ENCODE peak calls at places on chromosomes 13 and 19, in ten cellular contexts. B is BJ, Y is epithelial cell of proximal tubule, G is endothelial cell of umbilical vein, V is prostate gland, J is brain microvascular endothelial cell, F is OCI-LY7, I is left lung, X is tibial nerve, C is lung. R is an unnamed sample.

GRCh38 chr13:27194895-27195764 is 23.5 kb upstream of the USP12 start:
- DNase-seq in V (no peak), F (no peak), J (peak), C (no peak), G (peak), Y (peak), B (peak), I (no peak), X (no peak), R (peak)

GRCh38 chr13:90951663-90952062 is 395.8 kb upstream of the MIR17HG start:
- DNase-seq in I (no peak), G (no peak), V (no peak), X (no peak), Y (no peak), F (no peak), J (no peak), B (no peak), C (no peak), R (no peak)

GRCh38 chr13:35720690-35721554 is 244.4 kb upstream of the MAB21L1 start:
- DNase-seq in Y (no peak), I (no peak), V (peak), J (peak), G (peak), X (peak), F (peak), B (no peak), C (peak), R (no peak)

GRCh38 chr19:31541396-31541795 is 192.2 kb upstream of the TSHZ3 start:
- DNase-seq in Y (no peak), C (no peak), J (no peak), F (no peak), X (no peak), B (no peak), I (no peak), V (no peak), G (no peak), R (no peak)

GRCh38 chr19:16587031-16588023 is 15.1 kb upstream of the SLC35E1 start:
- DNase-seq in I (peak), C (peak), X (peak), F (peak), G (no peak), J (peak), Y (no peak), B (no peak), V (no peak), R (no peak)

GRCh38 chr13:102693781-102694180 is 1.1 kb downstream of the METTL21C start:
- DNase-seq in F (no peak), Y (no peak), C (no peak), B (peak), G (peak), I (no peak), V (no peak), J (no peak), X (no peak), R (peak)

GRCh38 chr13:51728972-51729371 is 75.0 kb downstream of the DHRS12 start:
- DNase-seq in B (no peak), F (no peak), C (no peak), Y (no peak), X (no peak), J (peak), V (no peak), I (no peak), G (no peak), R (peak)

GRCh38 chr13:25733061-25733491 is 318.7 kb downstream of the SHISA2 start:
- DNase-seq in G (no peak), Y (peak), F (no peak), B (no peak), J (peak), I (no peak), C (no peak), V (no peak), X (no peak), R (peak)

GRCh38 chr19:20167020-20167644 is at the start of gene ZNF486:
- DNase-seq in X (peak), V (peak), Y (peak), G (peak), C (peak), I (peak), J (peak), B (peak), F (peak), R (peak)

GRCh38 chr13:94656766-94657165 is 55.1 kb downstream of the GPR180 start:
- DNase-seq in V (no peak), I (no peak), Y (peak), F (no peak), J (peak), X (no peak), C (no peak), G (peak), B (peak), R (peak)

GRCh38 chr13:114142137-114142550 is 9.7 kb upstream of the RASA3 start:
- DNase-seq in Y (no peak), F (no peak), B (no peak), X (no peak), C (no peak), G (no peak), I (no peak), J (no peak), V (no peak), R (no peak)

GRCh38 chr13:31699650-31700049 is 39.7 kb upstream of the RXFP2 start:
- DNase-seq in C (no peak), I (no peak), G (peak), B (no peak), F (peak), J (no peak), X (no peak), Y (no peak), V (no peak), R (peak)

GRCh38 chr13:107271226-107271625 is 703.3 kb upstream of the ARGLU1 start:
- DNase-seq in B (no peak), I (no peak), X (no peak), V (no peak), C (no peak), J (peak), F (no peak), G (peak), Y (no peak), R (peak)

GRCh38 chr13:114248011-114248410 is 13.3 kb downstream of the CDC16 start:
- DNase-seq in X (no peak), Y (peak), I (no peak), J (no peak), B (peak), G (no peak), V (no peak), F (no peak), C (no peak), R (peak)

GRCh38 chr13:101283782-101284181 is 132.5 kb downstream of the NALCN start:
- DNase-seq in C (no peak), B (no peak), F (no peak), I (no peak), G (no peak), Y (no peak), X (no peak), V (no peak), J (no peak), R (no peak)

GRCh38 chr13:58949646-58950045 is 1214.1 kb downstream of the DIAPH3 start:
- DNase-seq in G (no peak), F (peak), V (no peak), C (no peak), J (no peak), Y (no peak), B (no peak), X (no peak), I (no peak), R (no peak)

GRCh38 chr13:113616991-113617749 is 32.6 kb downstream of the TFDP1 start:
- DNase-seq in G (no peak), X (no peak), Y (no peak), C (no peak), F (no peak), V (no peak), J (peak), B (no peak), I (peak), R (peak)

GRCh38 chr19:40413291-40413994 is at the start of gene PRX:
- DNase-seq in Y (no peak), F (no peak), I (peak), V (no peak), J (no peak), G (no peak), X (no peak), B (no peak), C (no peak), R (no peak)

GRCh38 chr13:113105032-113105993 is at the start of gene F7:
- DNase-seq in I (peak), B (no peak), V (no peak), C (no peak), J (no peak), Y (no peak), G (no peak), F (no peak), X (no peak), R (no peak)

GRCh38 chr13:30355405-30355741 is 48.0 kb upstream of the KATNAL1 start:
- DNase-seq in Y (no peak), I (peak), G (peak), X (no peak), J (no peak), V (no peak), B (no peak), F (peak), C (no peak), R (no peak)
- TF ChIP-seq CTCF in Y (peak), I (peak), G (peak), X (no peak), J (peak), V (no peak), B (peak), F (peak), C (no peak), R (no peak)

GRCh38 chr13:67228909-67229308 is 1.2 kb downstream of the PCDH9 start:
- DNase-seq in B (no peak), I (no peak), Y (no peak), J (no peak), F (peak), C (no peak), G (peak), X (no peak), V (no peak), R (no peak)
- H3K4me3 ChIP-seq in B (peak), I (peak), Y (peak), J (peak), F (peak), C (no peak), G (peak), X (peak), V (peak), R (peak)

GRCh38 chr19:46298477-46299003 is 1.7 kb downstream of the HIF3A start:
- DNase-seq in B (no peak), G (peak), C (no peak), J (no peak), V (no peak), I (no peak), X (no peak), F (no peak), Y (no peak), R (no peak)
- TF ChIP-seq CTCF in B (no peak), G (no peak), C (no peak), J (no peak), V (no peak), I (no peak), X (no peak), F (peak), Y (no peak), R (no peak)

DNA sequence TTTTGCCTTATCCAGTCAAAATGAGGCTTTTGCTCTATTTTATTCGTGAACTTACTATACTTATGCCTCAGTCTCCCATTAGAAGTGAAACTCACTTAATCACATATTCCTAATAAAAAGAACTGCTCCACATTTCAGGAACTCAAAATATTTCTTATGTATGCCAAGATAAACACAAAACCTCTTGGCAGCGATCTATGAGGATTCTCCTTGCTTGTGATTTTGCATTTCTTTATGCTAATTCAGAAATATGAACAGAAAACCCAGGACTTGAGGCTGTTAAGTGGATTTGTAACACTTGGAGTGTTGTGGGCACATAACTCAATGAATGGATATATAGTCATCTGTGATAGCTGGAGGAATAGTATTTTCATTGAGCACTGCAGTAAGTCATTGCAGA is 5.5 kb upstream of the KATNAL1 start:
- DNase-seq in J (no peak), Y (no peak), F (no peak), V (no peak), X (no peak), B (no peak), C (no peak), G (peak), I (no peak), R (peak)
- H3K4me3 ChIP-seq in J (no peak), Y (no peak), F (no peak), V (no peak), X (no peak), B (no peak), C (no peak), G (no peak), I (no peak), R (no peak)

DNA sequence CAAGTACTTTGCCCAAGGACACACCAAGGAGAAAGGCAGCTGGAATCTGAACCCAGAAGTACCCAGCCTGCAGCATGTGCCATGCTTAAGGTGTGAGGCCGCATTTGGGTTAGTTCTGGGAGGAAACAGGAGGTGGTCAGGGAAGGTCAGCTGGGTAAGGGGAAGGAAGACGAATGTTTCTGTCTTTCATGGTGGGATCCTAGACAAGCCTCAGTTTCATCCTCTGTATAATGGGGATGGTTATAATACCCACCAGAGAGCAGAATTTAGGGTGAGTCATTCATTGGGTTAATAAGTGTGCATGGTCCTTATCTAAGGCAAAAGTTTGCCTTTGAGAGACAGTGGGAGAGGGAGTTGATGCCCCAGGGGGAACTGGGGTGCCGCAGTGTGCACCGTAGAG is 3.6 kb downstream of the CCDC61 start:
- DNase-seq in I (no peak), J (no peak), G (no peak), V (no peak), X (no peak), B (no peak), Y (no peak), C (no peak), F (no peak), R (no peak)
- TF ChIP-seq CTCF in I (no peak), J (no peak), G (no peak), V (no peak), X (no peak), B (no peak), Y (no peak), C (no peak), F (no peak), R (no peak)

GRCh38 chr19:3368848-3369336 is 2.5 kb downstream of the NFIC start:
- DNase-seq in V (no peak), X (no peak), F (no peak), B (no peak), Y (no peak), G (no peak), I (no peak), J (no peak), C (no peak), R (no peak)
- H3K4me3 ChIP-seq in V (peak), X (peak), F (no peak), B (peak), Y (peak), G (peak), I (peak), J (peak), C (no peak), R (peak)

GRCh38 chr19:48318286-48318987 is 6.9 kb upstream of the EMP3 start:
- DNase-seq in Y (no peak), G (no peak), I (no peak), V (no peak), X (no peak), J (no peak), C (no peak), B (no peak), F (no peak), R (no peak)

GRCh38 chr19:48325265-48325910 is at the start of gene EMP3:
- DNase-seq in G (peak), I (peak), V (peak), J (peak), C (peak), Y (no peak), B (peak), X (peak), F (peak), R (peak)

GRCh38 chr19:48319647-48320537 is 5.5 kb upstream of the EMP3 start:
- DNase-seq in G (peak), C (peak), V (peak), J (peak), X (peak), F (peak), I (peak), Y (no peak), B (no peak), R (peak)

GRCh38 chr19:48321372-48321621 is 4.1 kb upstream of the EMP3 start:
- DNase-seq in F (peak), J (peak), Y (no peak), V (peak), C (peak), B (no peak), X (peak), G (peak), I (peak), R (peak)

DNA sequence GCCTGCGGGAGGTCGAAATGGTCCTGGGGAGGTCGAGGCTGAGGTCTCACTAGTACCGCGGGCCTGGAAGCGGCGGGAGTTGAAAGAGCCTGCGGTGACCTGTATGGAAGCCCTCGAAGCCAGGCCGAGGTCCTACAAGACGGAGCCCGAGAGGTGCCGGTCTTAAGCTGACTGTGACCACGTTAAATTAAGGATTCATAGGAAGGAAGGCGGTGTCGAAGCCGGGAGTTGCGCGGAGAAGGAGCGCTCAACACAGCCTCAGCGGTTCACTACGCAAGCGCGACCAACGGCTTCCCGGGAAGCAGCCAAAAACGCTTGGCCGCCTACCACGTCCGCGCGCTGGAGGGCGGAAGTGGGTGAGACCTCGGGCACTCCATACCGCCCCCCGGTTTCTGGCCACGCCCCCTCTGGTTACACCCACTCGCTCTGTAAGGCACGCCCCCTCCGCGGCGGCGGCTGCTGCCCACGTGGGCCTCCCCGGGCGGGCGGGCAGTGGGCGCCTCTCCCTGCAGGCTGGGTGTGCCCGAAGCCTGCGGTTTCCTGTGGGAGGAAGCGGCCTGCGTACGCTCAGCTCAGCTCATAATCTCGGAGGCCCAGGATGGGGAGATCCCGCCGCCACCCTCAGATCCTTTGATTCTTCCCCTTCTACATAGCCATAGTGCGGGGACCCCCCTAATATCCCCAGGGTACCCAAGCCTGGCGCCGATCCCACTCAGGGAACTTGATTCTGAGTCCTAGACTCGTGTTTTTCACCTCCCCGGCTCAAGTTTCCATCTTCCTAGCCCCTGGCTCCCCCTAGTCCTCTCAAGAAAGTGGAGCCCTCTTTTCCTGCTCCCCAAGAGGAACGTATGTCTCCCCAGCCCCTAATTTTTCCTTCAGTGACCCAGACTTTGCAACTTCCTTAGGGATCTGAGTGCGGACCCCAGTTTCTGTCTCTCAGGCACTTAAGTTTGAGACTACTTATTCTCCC is 3.4 kb upstream of the EMP3 start:
- DNase-seq in B (peak), Y (peak), F (peak), I (peak), V (peak), J (peak), C (peak), G (peak), X (peak), R (peak)
- TF ChIP-seq CTCF in B (no peak), Y (no peak), F (no peak), I (no peak), V (no peak), J (no peak), C (no peak), G (no peak), X (peak), R (no peak)

GRCh38 chr19:13987101-13987890 is 18.8 kb downstream of the RFX1 start:
- DNase-seq in V (no peak), B (no peak), G (peak), I (peak), Y (no peak), X (peak), J (no peak), C (peak), F (no peak), R (no peak)
- H3K4me3 ChIP-seq in V (no peak), B (no peak), G (no peak), I (no peak), Y (no peak), X (no peak), J (no peak), C (no peak), F (peak), R (no peak)

DNA sequence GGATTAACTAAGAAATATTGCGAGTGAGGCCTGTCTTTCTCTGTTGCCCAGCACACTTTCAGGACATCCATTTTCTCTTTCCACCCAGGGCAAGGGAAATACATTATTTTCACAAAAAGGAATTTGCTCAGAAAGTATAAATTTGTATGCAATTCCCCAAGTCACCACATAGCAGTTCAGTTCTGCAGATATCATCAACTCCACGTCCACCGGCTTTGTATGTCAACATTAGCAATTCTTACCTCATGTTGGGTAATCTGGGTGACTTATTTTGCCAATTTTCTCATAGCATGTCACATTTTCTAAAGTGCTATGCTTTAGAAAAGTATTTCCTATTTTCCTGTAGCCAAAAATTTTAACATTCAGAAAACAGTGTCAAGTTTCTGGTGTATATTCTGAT is 501.8 kb downstream of the EFNB2 start:
- DNase-seq in F (no peak), X (no peak), J (peak), I (no peak), B (no peak), G (peak), C (no peak), V (no peak), Y (no peak), R (peak)
- TF ChIP-seq CTCF in F (no peak), X (peak), J (peak), I (no peak), B (peak), G (peak), C (no peak), V (no peak), Y (peak), R (peak)

R was measured in astrocyte of the cerebellum.